ENCODE peak calls at places on chromosome 2, in eight cellular contexts. L is kidney epithelial cell, G is stomach, V is uterus, U is SJSA1, E is GM23248, H is thoracic aorta, I is RWPE2. B is an unnamed sample. For H3K36me3, the result is how much of the 10 kb centered on the place peaks cover.

GRCh38 chr2:240589381-240589780 is 2.8 kb downstream of the CAPN10 start:
- DNase-seq in H (no peak), I (peak), G (peak), E (no peak), V (no peak), L (no peak), U (no peak), B (no peak)

GRCh38 chr2:63058149-63058741 is 7.6 kb downstream of the OTX1 start:
- DNase-seq in V (no peak), G (no peak), H (no peak), L (no peak), I (no peak), U (no peak), E (peak), B (no peak)

GRCh38 chr2:15730545-15731212 is 139.0 kb downstream of the DDX1 start:
- DNase-seq in I (peak), H (peak), U (peak), E (peak), G (peak), L (peak), V (peak), B (peak)

GRCh38 chr2:67013821-67014220 is 383.3 kb upstream of the ETAA1 start:
- DNase-seq in H (no peak), L (no peak), U (no peak), G (no peak), V (no peak), E (peak), I (no peak), B (no peak)

GRCh38 chr2:13605266-13605665 is 888.5 kb downstream of the TRIB2 start:
- DNase-seq in E (no peak), V (no peak), G (no peak), U (no peak), L (no peak), H (no peak), I (no peak), B (no peak)

GRCh38 chr2:62118160-62118559 is 77.8 kb upstream of the B3GNT2 start:
- DNase-seq in L (no peak), E (peak), U (no peak), V (no peak), G (no peak), H (no peak), I (no peak), B (no peak)

GRCh38 chr2:47508641-47509040 is 105.7 kb downstream of the MSH2 start:
- DNase-seq in I (no peak), H (no peak), V (no peak), U (no peak), G (no peak), E (no peak), L (no peak), B (no peak)

GRCh38 chr2:218274586-218274985 is 4.3 kb downstream of the PNKD start:
- DNase-seq in L (no peak), I (no peak), V (no peak), E (no peak), U (no peak), H (no peak), G (no peak), B (no peak)

GRCh38 chr2:2875296-2875695 is 502.3 kb downstream of the EIPR1 start:
- DNase-seq in I (no peak), E (no peak), L (no peak), V (no peak), H (no peak), G (no peak), U (no peak), B (no peak)

GRCh38 chr2:177338177-177338721 is 54.3 kb upstream of the AGPS start:
- DNase-seq in U (peak), V (no peak), E (peak), G (no peak), L (peak), H (no peak), I (no peak), B (no peak)

GRCh38 chr2:138157372-138157771 is 193.1 kb downstream of the HNMT start:
- DNase-seq in H (no peak), U (no peak), G (no peak), I (no peak), L (no peak), E (no peak), V (no peak), B (no peak)

DNA sequence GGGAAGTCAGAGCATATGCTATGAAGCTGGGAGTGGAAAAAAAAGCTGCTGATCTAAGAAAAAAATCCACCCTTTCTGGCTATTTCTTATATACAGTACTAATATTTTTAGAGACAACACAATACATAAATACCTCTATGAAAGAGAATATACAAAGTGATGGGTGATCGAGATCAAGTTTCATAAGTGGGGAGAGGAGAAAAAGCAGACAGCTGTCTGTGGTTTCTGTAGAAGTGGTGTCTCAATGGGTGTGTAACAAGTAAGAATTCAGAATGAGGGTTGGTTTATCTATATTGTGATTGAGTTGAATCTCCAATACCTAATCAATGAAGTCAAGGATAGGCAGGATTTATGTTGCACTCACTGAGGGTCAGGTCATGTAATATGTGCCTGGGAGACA is 191.0 kb downstream of the HNMT start:
- DNase-seq in U (no peak), G (no peak), E (no peak), H (no peak), V (no peak), I (no peak), L (no peak), B (no peak)
- H3K36me3 ChIP-seq in U (under half), G (under half), E (under half), H (under half), V (under half), I (under half), L (under half), B (under half)

GRCh38 chr2:69411120-69411519 is 24.1 kb upstream of the GFPT1 start:
- DNase-seq in H (no peak), E (no peak), L (no peak), I (no peak), V (no peak), U (no peak), G (no peak), B (no peak)
- H3K36me3 ChIP-seq in H (under half), E (under half), L (under half), I (under half), V (under half), U (under half), G (half or more), B (under half)

GRCh38 chr2:131081190-131081589 is 12.1 kb downstream of the FAM168B start:
- DNase-seq in I (no peak), G (no peak), H (no peak), U (no peak), L (no peak), E (no peak), V (no peak), B (no peak)
- H3K36me3 ChIP-seq in I (half or more), G (half or more), H (under half), U (half or more), L (under half), E (under half), V (under half), B (under half)

DNA sequence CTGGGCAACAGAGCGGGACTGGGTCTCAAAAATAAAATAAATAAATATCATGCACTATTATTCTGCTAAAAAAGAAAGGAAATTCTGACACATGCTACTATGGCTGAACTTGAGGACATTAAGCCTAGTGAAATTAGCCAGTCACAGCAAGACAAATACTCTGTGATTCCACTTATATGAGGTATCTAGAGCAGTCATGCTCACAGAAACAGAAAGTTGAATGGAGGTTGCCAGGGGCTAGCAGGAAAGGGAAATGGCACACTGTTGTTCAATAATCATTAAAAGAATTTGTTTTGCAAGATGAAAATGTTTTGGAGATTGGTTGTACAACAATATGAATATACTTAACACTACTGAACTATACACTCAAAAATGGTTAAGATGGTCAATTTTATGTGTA is 60.8 kb downstream of the NCKAP1 start:
- DNase-seq in G (no peak), E (no peak), H (no peak), U (no peak), V (no peak), I (no peak), L (no peak), B (no peak)
- H3K36me3 ChIP-seq in G (under half), E (half or more), H (under half), U (half or more), V (under half), I (half or more), L (under half), B (under half)

GRCh38 chr2:193187816-193188215 is 993.1 kb upstream of the TMEFF2 start:
- DNase-seq in V (no peak), I (no peak), L (no peak), H (no peak), E (peak), G (no peak), U (no peak), B (peak)
- H3K36me3 ChIP-seq in V (under half), I (under half), L (under half), H (under half), E (under half), G (under half), U (under half), B (under half)

B was measured in small intestine.